ENCODE peak calls at places on chromosome 16, in four cellular contexts. C, B, J and R are unnamed samples.

GRCh38 chr16:56477096-56477878 is 25.9 kb downstream of the OGFOD1 start:
- DNase-seq in J (no peak), B (no peak), C (peak; percentile 19), R (no peak)

GRCh38 chr16:72908362-72908838 is 139.5 kb downstream of the ZFHX3 start:
- DNase-seq in J (no peak), C (no peak), B (no peak), R (no peak)

GRCh38 chr16:58105619-58106018 is 23.6 kb downstream of the CFAP20 start:
- DNase-seq in B (no peak), J (no peak), C (no peak), R (no peak)

GRCh38 chr16:69111216-69111615 is 5.8 kb downstream of the HAS3 start:
- DNase-seq in J (no peak), C (no peak), B (no peak), R (no peak)

GRCh38 chr16:86681440-86681838 is 103.1 kb downstream of the FOXL1 start:
- DNase-seq in C (no peak), B (no peak), J (no peak), R (no peak)

GRCh38 chr16:69367980-69368379 is 16.4 kb upstream of the TMED6 start:
- DNase-seq in B (no peak), J (no peak), C (no peak), R (no peak)

GRCh38 chr16:56354016-56354415 is 71.3 kb downstream of the AMFR start:
- DNase-seq in B (no peak), C (no peak), J (no peak), R (no peak)

GRCh38 chr16:73298562-73298961 is 250.6 kb upstream of the ZFHX3 start:
- DNase-seq in J (no peak), C (no peak), B (no peak), R (no peak)

GRCh38 chr16:57196753-57197152 is 10.6 kb downstream of the RSPRY1 start:
- DNase-seq in J (peak; percentile 83), C (no peak), B (no peak), R (no peak)

GRCh38 chr16:87725596-87726235 is 40.1 kb downstream of the KLHDC4 start:
- DNase-seq in J (no peak), B (no peak), C (no peak), R (no peak)

GRCh38 chr16:56351481-56351880 is 73.9 kb downstream of the AMFR start:
- DNase-seq in B (no peak), C (no peak), J (no peak), R (no peak)

GRCh38 chr16:73735018-73735417 is 561.6 kb upstream of the PSMD7 start:
- DNase-seq in B (no peak), J (no peak), C (no peak), R (peak; percentile 11)

GRCh38 chr16:57470683-57471082 is 8.2 kb downstream of the POLR2C start:
- DNase-seq in C (no peak), J (peak; percentile 45), B (no peak), R (no peak)

GRCh38 chr16:57143125-57143965 is 42.5 kb downstream of the PSME3IP1 start:
- DNase-seq in B (no peak), J (no peak), C (no peak), R (no peak)

GRCh38 chr16:79213214-79213613 is 387.3 kb downstream of the MAF start:
- DNase-seq in C (no peak), J (no peak), B (no peak), R (no peak)

GRCh38 chr16:30041841-30042240 is 10.8 kb upstream of the TLCD3B start:
- DNase-seq in J (no peak), B (no peak), C (no peak), R (no peak)

GRCh38 chr16:11263737-11264136 is 5.4 kb downstream of the TNP2 start:
- DNase-seq in B (no peak), J (no peak), C (no peak), R (no peak)

GRCh38 chr16:85463672-85464071 is 149.4 kb upstream of the GSE1 start:
- DNase-seq in C (no peak), J (no peak), B (no peak), R (no peak)

GRCh38 chr16:72872966-72873365 is 175.0 kb downstream of the ZFHX3 start:
- DNase-seq in B (no peak), C (no peak), J (no peak), R (no peak)

GRCh38 chr16:2904100-2904921 is 7.4 kb upstream of the FLYWCH1 start:
- DNase-seq in C (peak; percentile 81), B (peak; percentile 90), J (peak; percentile 89), R (no peak)

GRCh38 chr16:24045641-24046040 is 209.9 kb downstream of the PRKCB start:
- DNase-seq in B (peak; percentile 79), C (no peak), J (peak; percentile 70), R (no peak)
- TF ChIP-seq NRF1 in B (no peak), C (no peak), J (no peak), R (no peak)

GRCh38 chr16:66741131-66741900 is 10.1 kb downstream of the DYNC1LI2 start:
- DNase-seq in B (no peak), C (peak; percentile 54), J (peak; percentile 79), R (no peak)
- TF ChIP-seq NRF1 in B (no peak), C (no peak), J (no peak), R (no peak)

DNA sequence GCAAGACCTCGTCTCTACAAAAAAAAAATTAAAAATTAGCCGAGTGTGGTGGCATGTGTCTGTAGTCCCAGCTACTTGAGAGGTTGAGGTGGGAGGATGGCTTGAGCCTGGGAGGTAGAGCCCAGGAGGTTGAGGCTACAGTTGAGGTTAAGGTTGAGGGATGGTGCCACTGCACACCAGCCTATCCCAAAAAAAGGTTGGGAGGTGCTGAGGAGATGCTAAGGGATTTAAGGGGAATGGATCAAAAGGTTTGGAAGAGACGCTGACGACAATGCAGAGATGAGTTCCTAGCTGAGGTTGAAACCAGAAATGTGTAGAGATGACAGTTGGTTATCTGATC is 4.7 kb upstream of the NSMCE1 start:
- DNase-seq in J (no peak), B (no peak), C (no peak), R (no peak)
- TF ChIP-seq NRF1 in J (no peak), B (no peak), C (no peak), R (no peak)

DNA sequence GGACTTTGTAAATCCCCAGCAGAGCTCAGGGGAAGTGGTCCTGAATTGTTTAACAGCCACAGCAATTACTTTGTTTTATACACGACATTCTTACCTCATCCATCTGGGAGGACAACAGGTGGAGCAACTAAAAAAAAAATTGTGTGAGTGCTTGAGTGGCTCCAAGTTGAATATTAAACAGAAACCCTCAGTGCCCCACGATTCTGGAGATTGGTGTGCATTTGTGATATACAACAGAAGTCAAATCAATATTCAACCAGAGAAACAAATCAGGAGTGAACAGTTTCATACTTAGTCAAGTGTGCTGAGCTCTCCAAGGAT is 204.8 kb downstream of the HAPSTR1 start:
- DNase-seq in J (no peak), B (no peak), C (no peak), R (no peak)
- TF ChIP-seq NRF1 in J (no peak), B (no peak), C (no peak), R (no peak)

GRCh38 chr16:84207869-84208268 is 16.9 kb downstream of the ADAD2 start:
- DNase-seq in J (no peak), B (no peak), C (no peak), R (no peak)

GRCh38 chr16:84212631-84213030 is 21.7 kb downstream of the ADAD2 start:
- DNase-seq in J (no peak), C (no peak), B (no peak), R (no peak)

GRCh38 chr16:84207266-84207665 is 16.3 kb downstream of the ADAD2 start:
- DNase-seq in B (no peak), J (no peak), C (no peak), R (no peak)

GRCh38 chr16:84212154-84212553 is 21.2 kb downstream of the ADAD2 start:
- DNase-seq in B (no peak), J (no peak), C (no peak), R (no peak)

DNA sequence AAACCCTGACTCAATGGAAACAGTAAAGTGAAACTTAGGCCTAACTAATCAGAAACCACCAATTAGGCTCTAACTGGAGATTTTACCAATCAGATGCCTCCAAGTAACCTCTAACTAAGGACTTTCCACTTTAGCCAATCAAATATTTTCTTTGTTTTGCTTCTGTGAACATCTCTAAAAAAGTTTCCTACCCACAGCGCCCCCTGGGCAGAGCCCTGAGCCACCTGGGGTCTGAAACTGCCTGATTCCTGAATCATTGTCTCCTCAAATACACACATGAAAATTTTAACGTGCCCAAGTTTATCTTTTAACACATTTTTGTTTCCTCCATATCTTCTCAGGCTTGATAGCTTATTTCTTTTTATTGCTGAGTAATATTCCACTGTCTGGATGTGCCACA is 19.0 kb downstream of the ADAD2 start:
- DNase-seq in C (no peak), B (no peak), J (no peak), R (no peak)
- TF ChIP-seq NRF1 in C (no peak), B (no peak), J (no peak), R (no peak)

GRCh38 chr16:1788708-1789100 is 4.8 kb downstream of the IGFALS start:
- DNase-seq in B (no peak), C (no peak), J (no peak), R (no peak)

GRCh38 chr16:1789643-1790045 is 3.9 kb downstream of the IGFALS start:
- DNase-seq in B (no peak), J (no peak), C (peak; percentile 53), R (no peak)

GRCh38 chr16:1787322-1788094 is 4.7 kb downstream of the NUBP2 start:
- DNase-seq in B (no peak), J (no peak), C (no peak), R (no peak)

GRCh38 chr16:1787056-1787321 is 4.2 kb downstream of the NUBP2 start:
- DNase-seq in C (no peak), J (no peak), B (no peak), R (no peak)

GRCh38 chr16:1788095-1788707 is 5.3 kb downstream of the IGFALS start:
- DNase-seq in J (no peak), B (no peak), C (no peak), R (no peak)
- TF ChIP-seq NRF1 in J (no peak), B (no peak), C (no peak), R (no peak)

DNA sequence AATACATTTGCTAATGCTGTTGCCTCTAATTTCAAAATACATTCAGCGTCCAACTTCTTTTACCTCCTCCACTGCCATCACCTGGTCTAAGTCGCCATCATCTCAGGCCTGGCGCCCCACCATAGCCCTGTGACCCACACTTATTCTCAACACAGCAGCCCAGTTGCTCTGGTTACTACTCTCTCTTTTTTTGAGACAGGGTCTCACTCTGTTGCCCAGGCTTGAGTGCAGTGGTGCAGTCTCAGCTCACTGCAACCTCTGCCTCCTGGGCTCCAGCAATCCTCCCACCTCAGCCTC is 7.5 kb upstream of the NKD1 start:
- DNase-seq in C (no peak), B (no peak), J (no peak), R (no peak)
- TF ChIP-seq NRF1 in C (no peak), B (no peak), J (no peak), R (no peak)

DNA sequence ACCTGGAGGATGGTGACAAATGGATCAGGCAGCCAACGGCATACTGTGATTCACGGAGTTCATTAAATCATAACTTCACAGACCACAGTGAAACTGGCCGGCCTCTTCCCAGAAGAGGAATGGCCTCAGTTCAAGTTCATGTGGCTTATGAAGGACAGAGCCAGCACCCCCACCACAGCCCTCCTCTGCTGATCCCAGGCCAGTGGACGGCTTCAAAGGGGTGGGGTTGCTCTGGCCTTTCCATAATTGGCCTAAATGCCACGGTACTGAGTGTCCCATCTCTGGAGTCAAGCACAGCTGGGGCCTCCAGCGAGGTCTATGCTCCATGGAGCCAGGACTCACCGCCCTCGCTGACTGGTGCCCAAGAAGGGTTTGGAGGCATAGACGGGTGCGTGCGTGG is 21.4 kb downstream of the GALNS start:
- DNase-seq in J (no peak), C (no peak), B (no peak), R (no peak)
- TF ChIP-seq NRF1 in J (no peak), C (no peak), B (no peak), R (no peak)